ENCODE peak calls at places on chromosomes 4 and X, in nine cellular contexts. One of them, this sample, is unnamed.

GRCh38 chrX:44596277-44596676 is 53.6 kb upstream of the FUNDC1 start:
- DNase-seq in OCI-LY7: no peak
- DNase-seq in astrocyte: no peak
- DNase-seq in heart left ventricle: no peak
- DNase-seq in A549: no peak
- DNase-seq in IMR-90: no peak
- DNase-seq in lung: no peak
- DNase-seq in HCT116: no peak
- DNase-seq in aorta: no peak
- DNase-seq in this sample: no peak

GRCh38 chrX:71873459-71873833 is 37.2 kb upstream of the NHSL2 start:
- DNase-seq in IMR-90: no peak
- DNase-seq in HCT116: no peak
- DNase-seq in A549: no peak
- DNase-seq in heart left ventricle: no peak
- DNase-seq in astrocyte: no peak
- DNase-seq in OCI-LY7: no peak
- DNase-seq in aorta: no peak
- DNase-seq in lung: no peak
- DNase-seq in this sample: no peak

GRCh38 chr4:59945277-59945676 is 1254.8 kb upstream of the ADGRL3 start:
- DNase-seq in lung: no peak
- DNase-seq in HCT116: no peak
- DNase-seq in heart left ventricle: no peak
- DNase-seq in OCI-LY7: no peak
- DNase-seq in IMR-90: no peak
- DNase-seq in astrocyte: no peak
- DNase-seq in aorta: no peak
- DNase-seq in A549: no peak
- DNase-seq in this sample: no peak

GRCh38 chrX:153643431-153644351 is 3.3 kb upstream of the DUSP9 start:
- DNase-seq in lung: no peak
- DNase-seq in aorta: peak; percentile 49
- DNase-seq in HCT116: no peak
- DNase-seq in astrocyte: no peak
- DNase-seq in heart left ventricle: no peak
- DNase-seq in IMR-90: no peak
- DNase-seq in A549: peak; percentile 43
- DNase-seq in OCI-LY7: no peak
- DNase-seq in this sample: no peak

GRCh38 chr4:168766537-168767316 is 243.3 kb downstream of the CBR4 start:
- DNase-seq in heart left ventricle: no peak
- DNase-seq in aorta: no peak
- DNase-seq in HCT116: no peak
- DNase-seq in lung: no peak
- DNase-seq in OCI-LY7: no peak
- DNase-seq in IMR-90: peak; percentile 88
- DNase-seq in A549: no peak
- DNase-seq in astrocyte: peak; percentile 92
- DNase-seq in this sample: no peak

GRCh38 chr4:14924945-14925344 is 77.3 kb upstream of the CPEB2 start:
- DNase-seq in OCI-LY7: no peak
- DNase-seq in IMR-90: no peak
- DNase-seq in aorta: no peak
- DNase-seq in HCT116: no peak
- DNase-seq in A549: no peak
- DNase-seq in lung: no peak
- DNase-seq in heart left ventricle: no peak
- DNase-seq in astrocyte: no peak
- DNase-seq in this sample: no peak

GRCh38 chr4:25703731-25704388 is 48.2 kb downstream of the SLC34A2 start:
- DNase-seq in astrocyte: peak; percentile 14
- DNase-seq in IMR-90: peak; percentile 35
- DNase-seq in heart left ventricle: no peak
- DNase-seq in lung: no peak
- DNase-seq in aorta: no peak
- DNase-seq in A549: no peak
- DNase-seq in HCT116: no peak
- DNase-seq in OCI-LY7: no peak
- DNase-seq in this sample: no peak

GRCh38 chr4:57351716-57352115 is 241.5 kb upstream of the IGFBP7 start:
- DNase-seq in HCT116: no peak
- DNase-seq in IMR-90: no peak
- DNase-seq in OCI-LY7: no peak
- DNase-seq in astrocyte: peak; percentile 23
- DNase-seq in heart left ventricle: no peak
- DNase-seq in lung: no peak
- DNase-seq in A549: no peak
- DNase-seq in aorta: no peak
- DNase-seq in this sample: no peak

GRCh38 chr4:165476214-165477098 is 97.6 kb downstream of the CPE start:
- DNase-seq in heart left ventricle: no peak
- DNase-seq in lung: no peak
- DNase-seq in OCI-LY7: no peak
- DNase-seq in aorta: no peak
- DNase-seq in IMR-90: peak; percentile 2
- DNase-seq in astrocyte: peak; percentile 79
- DNase-seq in A549: peak; percentile 6
- DNase-seq in HCT116: peak; percentile 72
- DNase-seq in this sample: no peak

GRCh38 chr4:24956763-24957162 is 43.9 kb upstream of the CCDC149 start:
- DNase-seq in lung: peak; percentile 19
- DNase-seq in astrocyte: no peak
- DNase-seq in aorta: no peak
- DNase-seq in heart left ventricle: no peak
- DNase-seq in OCI-LY7: no peak
- DNase-seq in HCT116: no peak
- DNase-seq in A549: no peak
- DNase-seq in IMR-90: no peak
- DNase-seq in this sample: no peak

GRCh38 chr4:135741583-135741982 is 1540.0 kb upstream of the PABPC4L start:
- DNase-seq in heart left ventricle: no peak
- DNase-seq in aorta: no peak
- DNase-seq in HCT116: no peak
- DNase-seq in OCI-LY7: no peak
- DNase-seq in astrocyte: no peak
- DNase-seq in lung: no peak
- DNase-seq in IMR-90: no peak
- DNase-seq in A549: no peak
- DNase-seq in this sample: no peak

GRCh38 chrX:130994671-130995070 is 63.5 kb upstream of the ARHGAP36 start:
- DNase-seq in OCI-LY7: peak; percentile 22
- DNase-seq in IMR-90: peak; percentile 2
- DNase-seq in heart left ventricle: no peak
- DNase-seq in aorta: no peak
- DNase-seq in HCT116: no peak
- DNase-seq in astrocyte: no peak
- DNase-seq in lung: no peak
- DNase-seq in A549: peak; percentile 21
- DNase-seq in this sample: no peak

GRCh38 chrX:46573331-46573895 is at the start of gene CHST7:
- DNase-seq in lung: peak; percentile 36
- DNase-seq in astrocyte: peak; percentile 55
- DNase-seq in heart left ventricle: peak; percentile 83
- DNase-seq in OCI-LY7: peak; percentile 77
- DNase-seq in A549: peak; percentile 80
- DNase-seq in aorta: peak; percentile 79
- DNase-seq in HCT116: peak; percentile 46
- DNase-seq in IMR-90: peak; percentile 52
- DNase-seq in this sample: peak; percentile 92

GRCh38 chr4:2832309-2832980 is 11.2 kb upstream of the ADD1 start:
- DNase-seq in astrocyte: no peak
- DNase-seq in A549: no peak
- DNase-seq in heart left ventricle: peak; percentile 18
- DNase-seq in lung: no peak
- DNase-seq in aorta: peak; percentile 42
- DNase-seq in OCI-LY7: peak; percentile 60
- DNase-seq in IMR-90: no peak
- DNase-seq in HCT116: no peak
- DNase-seq in this sample: no peak

GRCh38 chr4:138510053-138510452 is 267.9 kb upstream of the SLC7A11 start:
- DNase-seq in OCI-LY7: no peak
- DNase-seq in heart left ventricle: no peak
- DNase-seq in IMR-90: peak; percentile 70
- DNase-seq in A549: no peak
- DNase-seq in HCT116: no peak
- DNase-seq in lung: no peak
- DNase-seq in astrocyte: peak; percentile 57
- DNase-seq in aorta: no peak
- DNase-seq in this sample: no peak

GRCh38 chrX:119760026-119760902 is 1.9 kb downstream of the SOWAHD start:
- DNase-seq in A549: no peak
- DNase-seq in lung: no peak
- DNase-seq in heart left ventricle: no peak
- DNase-seq in aorta: no peak
- DNase-seq in OCI-LY7: peak; percentile 30
- DNase-seq in IMR-90: no peak
- DNase-seq in HCT116: no peak
- DNase-seq in astrocyte: no peak
- DNase-seq in this sample: no peak

GRCh38 chrX:119757646-119757978 is 776 bp upstream of the SOWAHD start:
- DNase-seq in lung: no peak
- DNase-seq in aorta: no peak
- DNase-seq in OCI-LY7: no peak
- DNase-seq in IMR-90: no peak
- DNase-seq in astrocyte: no peak
- DNase-seq in HCT116: no peak
- DNase-seq in A549: no peak
- DNase-seq in heart left ventricle: no peak
- DNase-seq in this sample: no peak

GRCh38 chrX:119757979-119758681 is at the start of gene SOWAHD:
- DNase-seq in heart left ventricle: peak; percentile 59
- DNase-seq in OCI-LY7: peak; percentile 39
- DNase-seq in A549: peak; percentile 21
- DNase-seq in astrocyte: no peak
- DNase-seq in HCT116: no peak
- DNase-seq in IMR-90: no peak
- DNase-seq in aorta: peak; percentile 69
- DNase-seq in lung: no peak
- DNase-seq in this sample: peak; percentile 52

GRCh38 chrX:119759333-119759766 is 962 bp downstream of the SOWAHD start:
- DNase-seq in A549: no peak
- DNase-seq in IMR-90: no peak
- DNase-seq in HCT116: no peak
- DNase-seq in astrocyte: no peak
- DNase-seq in heart left ventricle: no peak
- DNase-seq in lung: no peak
- DNase-seq in aorta: no peak
- DNase-seq in OCI-LY7: no peak
- DNase-seq in this sample: no peak

DNA sequence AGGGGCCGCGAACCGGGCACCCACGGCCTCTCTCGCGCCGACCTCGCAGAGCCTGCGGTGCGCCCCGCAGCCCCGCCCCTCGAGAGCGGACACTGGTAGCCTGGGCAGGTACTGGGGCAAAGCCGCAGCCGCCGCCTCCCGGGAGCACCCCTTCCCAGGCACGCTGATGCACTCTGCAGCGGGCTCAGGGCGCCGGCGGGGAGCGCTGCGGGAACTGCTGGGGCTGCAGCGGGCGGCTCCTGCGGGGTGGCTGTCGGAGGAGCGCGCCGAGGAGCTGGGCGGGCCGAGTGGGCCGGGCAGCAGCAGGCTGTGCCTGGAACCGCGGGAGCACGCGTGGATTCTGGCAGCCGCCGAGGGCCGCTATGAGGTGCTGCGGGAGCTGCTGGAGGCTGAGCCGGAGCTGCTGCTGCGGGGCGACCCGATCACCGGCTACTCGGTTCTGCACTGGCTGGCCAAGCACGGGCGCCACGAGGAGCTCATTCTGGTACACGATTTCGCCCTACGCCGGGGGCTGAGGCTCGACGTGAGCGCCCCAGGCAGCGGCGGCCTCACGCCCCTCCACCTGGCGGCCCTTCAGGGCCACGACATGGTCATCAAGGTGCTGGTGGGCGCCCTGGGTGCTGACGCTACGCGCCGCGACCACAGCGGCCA is 419 bp downstream of the SOWAHD start:
- DNase-seq in astrocyte: no peak
- DNase-seq in IMR-90: no peak
- DNase-seq in HCT116: no peak
- DNase-seq in OCI-LY7: no peak
- DNase-seq in A549: no peak
- DNase-seq in lung: no peak
- DNase-seq in aorta: peak; percentile 62
- DNase-seq in heart left ventricle: peak; percentile 34
- DNase-seq in this sample: peak; percentile 69
- H3K4me3 ChIP-seq in astrocyte: peak overlapping the region; percentile 23
- H3K4me3 ChIP-seq in IMR-90: peak overlapping the region; percentile 46
- H3K4me3 ChIP-seq in HCT116: peak overlapping the region; percentile 60
- H3K4me3 ChIP-seq in OCI-LY7: peak overlapping the region; percentile 65
- H3K4me3 ChIP-seq in A549: peak overlapping the region; percentile 61
- H3K4me3 ChIP-seq in lung: no peak overlapping the region
- H3K4me3 ChIP-seq in aorta: no peak overlapping the region
- H3K4me3 ChIP-seq in heart left ventricle: peak overlapping the region; percentile 44
- H3K4me3 ChIP-seq in this sample: peak overlapping the region; percentile 60

GRCh38 chr4:82346126-82346525 is 27.7 kb downstream of the HNRNPD start:
- DNase-seq in A549: no peak
- DNase-seq in aorta: no peak
- DNase-seq in IMR-90: no peak
- DNase-seq in heart left ventricle: no peak
- DNase-seq in HCT116: no peak
- DNase-seq in lung: no peak
- DNase-seq in OCI-LY7: no peak
- DNase-seq in astrocyte: no peak
- DNase-seq in this sample: no peak
- H3K4me1 ChIP-seq in A549: no peaks in the 10 kb centered on the region
- H3K4me1 ChIP-seq in aorta: no peaks in the 10 kb centered on the region
- H3K4me1 ChIP-seq in IMR-90: no peaks in the 10 kb centered on the region
- H3K4me1 ChIP-seq in heart left ventricle: no peaks in the 10 kb centered on the region
- H3K4me1 ChIP-seq in HCT116: peaks cover 20% of the 10 kb centered on the region
- H3K4me1 ChIP-seq in lung: peaks cover 2% of the 10 kb centered on the region
- H3K4me1 ChIP-seq in OCI-LY7: no peaks in the 10 kb centered on the region
- H3K4me1 ChIP-seq in astrocyte: no peaks in the 10 kb centered on the region
- H3K4me1 ChIP-seq in this sample: no peaks in the 10 kb centered on the region

GRCh38 chrX:150567645-150568319 is 639 bp upstream of the MTM1 start:
- DNase-seq in A549: no peak
- DNase-seq in astrocyte: no peak
- DNase-seq in IMR-90: no peak
- DNase-seq in aorta: no peak
- DNase-seq in lung: no peak
- DNase-seq in heart left ventricle: no peak
- DNase-seq in HCT116: no peak
- DNase-seq in OCI-LY7: no peak
- DNase-seq in this sample: no peak
- H3K9me3 ChIP-seq in A549: no peaks in the 10 kb centered on the region
- H3K9me3 ChIP-seq in astrocyte: no peaks in the 10 kb centered on the region
- H3K9me3 ChIP-seq in IMR-90: no peaks in the 10 kb centered on the region
- H3K9me3 ChIP-seq in aorta: no peaks in the 10 kb centered on the region
- H3K9me3 ChIP-seq in lung: no peaks in the 10 kb centered on the region
- H3K9me3 ChIP-seq in heart left ventricle: no peaks in the 10 kb centered on the region
- H3K9me3 ChIP-seq in HCT116: no peaks in the 10 kb centered on the region
- H3K9me3 ChIP-seq in OCI-LY7: no peaks in the 10 kb centered on the region
- H3K9me3 ChIP-seq in this sample: no peaks in the 10 kb centered on the region

DNA sequence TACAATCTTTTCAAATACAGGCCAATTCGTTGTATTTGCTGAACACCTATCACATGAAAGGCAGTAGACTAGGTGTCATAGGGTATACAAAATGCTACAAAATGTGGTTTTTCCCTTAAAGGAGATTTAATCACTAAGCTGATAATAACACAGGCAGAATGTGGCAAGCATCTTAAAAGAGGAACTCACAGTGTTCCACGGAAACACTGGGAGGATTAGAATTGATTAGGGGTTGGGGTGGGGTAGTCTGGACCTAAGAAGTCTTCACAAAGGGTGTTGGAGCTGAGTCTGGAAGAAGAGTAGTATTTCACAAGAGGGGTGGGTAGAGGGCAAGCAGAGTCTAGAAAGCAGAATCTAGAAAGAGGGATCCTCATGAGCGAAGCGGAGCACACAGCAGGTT is 123.5 kb downstream of the MGST2 start:
- DNase-seq in aorta: no peak
- DNase-seq in IMR-90: no peak
- DNase-seq in heart left ventricle: no peak
- DNase-seq in A549: no peak
- DNase-seq in HCT116: no peak
- DNase-seq in OCI-LY7: no peak
- DNase-seq in astrocyte: no peak
- DNase-seq in lung: no peak
- DNase-seq in this sample: no peak
- H3K4me3 ChIP-seq in aorta: no peak overlapping the region
- H3K4me3 ChIP-seq in IMR-90: no peak overlapping the region
- H3K4me3 ChIP-seq in heart left ventricle: no peak overlapping the region
- H3K4me3 ChIP-seq in A549: no peak overlapping the region
- H3K4me3 ChIP-seq in HCT116: no peak overlapping the region
- H3K4me3 ChIP-seq in OCI-LY7: no peak overlapping the region
- H3K4me3 ChIP-seq in astrocyte: no peak overlapping the region
- H3K4me3 ChIP-seq in lung: no peak overlapping the region
- H3K4me3 ChIP-seq in this sample: no peak overlapping the region